ENCODE peak calls at places on chromosomes 7 and 10, in nine cellular contexts. One of them, this sample, is unnamed.

GRCh38 chr7:117068511-117069155 is 115.3 kb downstream of the ST7 start:
- DNase-seq in heart right ventricle: no peak
- DNase-seq in neuronal stem cell: no peak
- DNase-seq in left lung: peak; percentile 37
- DNase-seq in lower lobe of right lung: no peak
- DNase-seq in body of pancreas: peak; percentile 33
- DNase-seq in A549: no peak
- DNase-seq in Caco-2: no peak
- DNase-seq in GM12878: no peak
- DNase-seq in this sample: no peak

GRCh38 chr7:131949659-131950058 is 393.2 kb upstream of the PODXL start:
- DNase-seq in Caco-2: no peak
- DNase-seq in lower lobe of right lung: no peak
- DNase-seq in GM12878: no peak
- DNase-seq in heart right ventricle: no peak
- DNase-seq in A549: no peak
- DNase-seq in body of pancreas: no peak
- DNase-seq in neuronal stem cell: no peak
- DNase-seq in left lung: no peak
- DNase-seq in this sample: no peak

GRCh38 chr10:119981826-119982225 is 89.3 kb downstream of the SEC23IP start:
- DNase-seq in lower lobe of right lung: no peak
- DNase-seq in Caco-2: no peak
- DNase-seq in heart right ventricle: no peak
- DNase-seq in left lung: no peak
- DNase-seq in neuronal stem cell: no peak
- DNase-seq in body of pancreas: no peak
- DNase-seq in A549: no peak
- DNase-seq in GM12878: no peak
- DNase-seq in this sample: no peak

GRCh38 chr10:80177781-80178636 is 27.3 kb downstream of the ANXA11 start:
- DNase-seq in left lung: no peak
- DNase-seq in A549: no peak
- DNase-seq in heart right ventricle: no peak
- DNase-seq in lower lobe of right lung: no peak
- DNase-seq in neuronal stem cell: no peak
- DNase-seq in GM12878: no peak
- DNase-seq in body of pancreas: no peak
- DNase-seq in Caco-2: no peak
- DNase-seq in this sample: no peak

GRCh38 chr10:132637477-132638129 is 100.0 kb downstream of the INPP5A start:
- DNase-seq in left lung: no peak
- DNase-seq in heart right ventricle: no peak
- DNase-seq in Caco-2: peak; percentile 61
- DNase-seq in lower lobe of right lung: no peak
- DNase-seq in A549: peak; percentile 93
- DNase-seq in neuronal stem cell: peak; percentile 42
- DNase-seq in body of pancreas: peak; percentile 22
- DNase-seq in GM12878: peak; percentile 43
- DNase-seq in this sample: peak; percentile 45

GRCh38 chr7:114922652-114923402 is 933 bp downstream of the MDFIC start:
- DNase-seq in GM12878: no peak
- DNase-seq in neuronal stem cell: no peak
- DNase-seq in Caco-2: peak; percentile 28
- DNase-seq in left lung: peak; percentile 67
- DNase-seq in body of pancreas: peak; percentile 32
- DNase-seq in lower lobe of right lung: peak; percentile 65
- DNase-seq in A549: peak; percentile 53
- DNase-seq in heart right ventricle: peak; percentile 44
- DNase-seq in this sample: no peak

GRCh38 chr7:130917669-130918128 is 183.7 kb upstream of the KLF14 start:
- DNase-seq in GM12878: no peak
- DNase-seq in Caco-2: no peak
- DNase-seq in lower lobe of right lung: no peak
- DNase-seq in neuronal stem cell: no peak
- DNase-seq in body of pancreas: no peak
- DNase-seq in heart right ventricle: no peak
- DNase-seq in left lung: no peak
- DNase-seq in A549: no peak
- DNase-seq in this sample: no peak

GRCh38 chr10:18473424-18474110 is 177.8 kb downstream of the NSUN6 start:
- DNase-seq in GM12878: no peak
- DNase-seq in body of pancreas: no peak
- DNase-seq in Caco-2: no peak
- DNase-seq in lower lobe of right lung: no peak
- DNase-seq in A549: no peak
- DNase-seq in heart right ventricle: no peak
- DNase-seq in neuronal stem cell: no peak
- DNase-seq in left lung: no peak
- DNase-seq in this sample: no peak

GRCh38 chr7:148480479-148481146 is 110.0 kb upstream of the C7orf33 start:
- DNase-seq in lower lobe of right lung: no peak
- DNase-seq in Caco-2: no peak
- DNase-seq in A549: no peak
- DNase-seq in body of pancreas: no peak
- DNase-seq in neuronal stem cell: no peak
- DNase-seq in GM12878: no peak
- DNase-seq in heart right ventricle: no peak
- DNase-seq in left lung: no peak
- DNase-seq in this sample: no peak

GRCh38 chr10:75281980-75282379 is 46.2 kb upstream of the COMTD1 start:
- DNase-seq in A549: no peak
- DNase-seq in lower lobe of right lung: no peak
- DNase-seq in heart right ventricle: no peak
- DNase-seq in Caco-2: peak; percentile 47
- DNase-seq in neuronal stem cell: no peak
- DNase-seq in body of pancreas: no peak
- DNase-seq in left lung: no peak
- DNase-seq in GM12878: no peak
- DNase-seq in this sample: no peak

GRCh38 chr7:17844514-17845196 is 95.6 kb downstream of the SNX13 start:
- DNase-seq in Caco-2: no peak
- DNase-seq in neuronal stem cell: no peak
- DNase-seq in body of pancreas: no peak
- DNase-seq in A549: no peak
- DNase-seq in left lung: no peak
- DNase-seq in GM12878: no peak
- DNase-seq in heart right ventricle: no peak
- DNase-seq in lower lobe of right lung: no peak
- DNase-seq in this sample: no peak

GRCh38 chr7:71497233-71497946 is 365.4 kb downstream of the GALNT17 start:
- DNase-seq in Caco-2: no peak
- DNase-seq in heart right ventricle: peak; percentile 37
- DNase-seq in A549: no peak
- DNase-seq in left lung: no peak
- DNase-seq in neuronal stem cell: no peak
- DNase-seq in lower lobe of right lung: no peak
- DNase-seq in GM12878: no peak
- DNase-seq in body of pancreas: no peak
- DNase-seq in this sample: no peak

GRCh38 chr10:122294511-122295422 is 23.7 kb downstream of the BTBD16 start:
- DNase-seq in left lung: no peak
- DNase-seq in A549: no peak
- DNase-seq in GM12878: no peak
- DNase-seq in body of pancreas: no peak
- DNase-seq in heart right ventricle: no peak
- DNase-seq in Caco-2: no peak
- DNase-seq in lower lobe of right lung: no peak
- DNase-seq in neuronal stem cell: no peak
- DNase-seq in this sample: no peak

GRCh38 chr10:30830672-30831230 is 200.9 kb downstream of the ZNF438 start:
- DNase-seq in GM12878: no peak
- DNase-seq in Caco-2: no peak
- DNase-seq in lower lobe of right lung: no peak
- DNase-seq in heart right ventricle: no peak
- DNase-seq in A549: no peak
- DNase-seq in neuronal stem cell: no peak
- DNase-seq in body of pancreas: no peak
- DNase-seq in left lung: no peak
- DNase-seq in this sample: no peak

DNA sequence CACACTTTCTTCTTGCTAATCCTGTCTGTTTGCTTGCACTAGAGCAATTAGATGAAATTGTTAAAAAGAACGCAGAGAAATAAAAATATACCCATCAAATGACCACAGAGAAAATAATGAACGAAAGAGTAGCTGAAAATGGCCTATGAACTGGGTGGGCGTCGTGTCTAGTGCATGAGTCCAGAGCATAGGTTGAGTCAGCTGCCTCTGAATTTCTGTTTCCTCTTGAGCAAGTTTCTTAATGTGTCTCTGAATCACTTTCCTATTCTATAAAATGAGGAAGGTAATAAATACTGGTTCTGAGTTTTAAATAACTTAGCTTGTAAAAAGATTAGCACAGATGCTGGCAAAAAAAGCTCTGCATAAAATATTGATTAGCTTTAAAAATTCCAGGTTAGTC is 75.0 kb downstream of the POM121L12 start:
- DNase-seq in GM12878: no peak
- DNase-seq in neuronal stem cell: no peak
- DNase-seq in left lung: no peak
- DNase-seq in A549: no peak
- DNase-seq in body of pancreas: no peak
- DNase-seq in Caco-2: no peak
- DNase-seq in heart right ventricle: no peak
- DNase-seq in lower lobe of right lung: no peak
- DNase-seq in this sample: no peak
- H3K4me1 ChIP-seq in GM12878: no peaks in the 10 kb centered on the region
- H3K4me1 ChIP-seq in neuronal stem cell: no peaks in the 10 kb centered on the region
- H3K4me1 ChIP-seq in left lung: no peaks in the 10 kb centered on the region
- H3K4me1 ChIP-seq in A549: no peaks in the 10 kb centered on the region
- H3K4me1 ChIP-seq in body of pancreas: no peaks in the 10 kb centered on the region
- H3K4me1 ChIP-seq in Caco-2: no peaks in the 10 kb centered on the region
- H3K4me1 ChIP-seq in heart right ventricle: no peaks in the 10 kb centered on the region
- H3K4me1 ChIP-seq in lower lobe of right lung: no peaks in the 10 kb centered on the region
- H3K4me1 ChIP-seq in this sample: no peaks in the 10 kb centered on the region

GRCh38 chr7:151897201-151897711 is 20.3 kb upstream of the PRKAG2 start:
- DNase-seq in left lung: no peak
- DNase-seq in GM12878: no peak
- DNase-seq in lower lobe of right lung: no peak
- DNase-seq in heart right ventricle: no peak
- DNase-seq in Caco-2: no peak
- DNase-seq in body of pancreas: peak; percentile 51
- DNase-seq in neuronal stem cell: no peak
- DNase-seq in A549: no peak
- DNase-seq in this sample: no peak
- H3K4me3 ChIP-seq in left lung: no peak overlapping the region
- H3K4me3 ChIP-seq in GM12878: no peak overlapping the region
- H3K4me3 ChIP-seq in lower lobe of right lung: no peak overlapping the region
- H3K4me3 ChIP-seq in heart right ventricle: no peak overlapping the region
- H3K4me3 ChIP-seq in Caco-2: peak overlapping the region; percentile 13
- H3K4me3 ChIP-seq in body of pancreas: no peak overlapping the region
- H3K4me3 ChIP-seq in neuronal stem cell: no peak overlapping the region
- H3K4me3 ChIP-seq in A549: no peak overlapping the region
- H3K4me3 ChIP-seq in this sample: peak overlapping the region; percentile 16

GRCh38 chr10:95241533-95241932 is 47.5 kb downstream of the ACSM6 start:
- DNase-seq in left lung: peak; percentile 68
- DNase-seq in neuronal stem cell: no peak
- DNase-seq in Caco-2: no peak
- DNase-seq in body of pancreas: no peak
- DNase-seq in heart right ventricle: no peak
- DNase-seq in lower lobe of right lung: peak; percentile 75
- DNase-seq in GM12878: no peak
- DNase-seq in A549: no peak
- DNase-seq in this sample: no peak

GRCh38 chr10:95243318-95243617 is 47.5 kb downstream of the PDLIM1 start:
- DNase-seq in neuronal stem cell: no peak
- DNase-seq in GM12878: no peak
- DNase-seq in left lung: no peak
- DNase-seq in Caco-2: no peak
- DNase-seq in body of pancreas: no peak
- DNase-seq in heart right ventricle: no peak
- DNase-seq in A549: no peak
- DNase-seq in lower lobe of right lung: no peak
- DNase-seq in this sample: no peak

GRCh38 chr10:95237376-95238170 is 43.5 kb downstream of the ACSM6 start:
- DNase-seq in body of pancreas: no peak
- DNase-seq in heart right ventricle: no peak
- DNase-seq in GM12878: no peak
- DNase-seq in Caco-2: no peak
- DNase-seq in lower lobe of right lung: no peak
- DNase-seq in left lung: no peak
- DNase-seq in A549: no peak
- DNase-seq in neuronal stem cell: no peak
- DNase-seq in this sample: no peak

GRCh38 chr10:95242581-95243317 is 48.1 kb downstream of the PDLIM1 start:
- DNase-seq in lower lobe of right lung: no peak
- DNase-seq in body of pancreas: peak; percentile 61
- DNase-seq in GM12878: no peak
- DNase-seq in A549: peak; percentile 72
- DNase-seq in left lung: no peak
- DNase-seq in neuronal stem cell: peak; percentile 30
- DNase-seq in heart right ventricle: no peak
- DNase-seq in Caco-2: peak; percentile 66
- DNase-seq in this sample: peak; percentile 66

GRCh38 chr10:95240811-95241210 is 46.8 kb downstream of the ACSM6 start:
- DNase-seq in lower lobe of right lung: no peak
- DNase-seq in A549: no peak
- DNase-seq in GM12878: no peak
- DNase-seq in Caco-2: no peak
- DNase-seq in heart right ventricle: no peak
- DNase-seq in left lung: no peak
- DNase-seq in neuronal stem cell: no peak
- DNase-seq in body of pancreas: no peak
- DNase-seq in this sample: no peak
- H3K4me1 ChIP-seq in lower lobe of right lung: no peaks in the 10 kb centered on the region
- H3K4me1 ChIP-seq in A549: peaks cover 32% of the 10 kb centered on the region
- H3K4me1 ChIP-seq in GM12878: peaks cover 34% of the 10 kb centered on the region
- H3K4me1 ChIP-seq in Caco-2: no peaks in the 10 kb centered on the region
- H3K4me1 ChIP-seq in heart right ventricle: peaks cover 3% of the 10 kb centered on the region
- H3K4me1 ChIP-seq in left lung: no peaks in the 10 kb centered on the region
- H3K4me1 ChIP-seq in neuronal stem cell: no peaks in the 10 kb centered on the region
- H3K4me1 ChIP-seq in body of pancreas: no peaks in the 10 kb centered on the region
- H3K4me1 ChIP-seq in this sample: peaks cover 1% of the 10 kb centered on the region

GRCh38 chr10:117346574-117346973 is 28.7 kb downstream of the PDZD8 start:
- DNase-seq in A549: no peak
- DNase-seq in neuronal stem cell: no peak
- DNase-seq in heart right ventricle: no peak
- DNase-seq in body of pancreas: no peak
- DNase-seq in GM12878: no peak
- DNase-seq in Caco-2: no peak
- DNase-seq in lower lobe of right lung: no peak
- DNase-seq in left lung: no peak
- DNase-seq in this sample: peak; percentile 87
- H3K4me3 ChIP-seq in A549: no peak overlapping the region
- H3K4me3 ChIP-seq in neuronal stem cell: no peak overlapping the region
- H3K4me3 ChIP-seq in heart right ventricle: no peak overlapping the region
- H3K4me3 ChIP-seq in body of pancreas: no peak overlapping the region
- H3K4me3 ChIP-seq in GM12878: no peak overlapping the region
- H3K4me3 ChIP-seq in Caco-2: no peak overlapping the region
- H3K4me3 ChIP-seq in lower lobe of right lung: no peak overlapping the region
- H3K4me3 ChIP-seq in left lung: no peak overlapping the region
- H3K4me3 ChIP-seq in this sample: no peak overlapping the region